ENCODE peak calls at places on chromosomes 4 and X, in six cellular contexts. One of them, this sample, is unnamed.

GRCh38 chrX:130179579-130180215 is 7.9 kb downstream of the RAB33A start:
- DNase-seq in HT1080: no peak
- DNase-seq in WTC11: no peak
- DNase-seq in NCI-H1694: no peak
- DNase-seq in GM23248: peak; percentile 25
- DNase-seq in NCI-H510A: no peak
- DNase-seq in this sample: no peak

GRCh38 chr4:138935-139334 is 14.6 kb downstream of the ZNF718 start:
- DNase-seq in HT1080: no peak
- DNase-seq in NCI-H1694: no peak
- DNase-seq in GM23248: no peak
- DNase-seq in NCI-H510A: no peak
- DNase-seq in WTC11: no peak
- DNase-seq in this sample: no peak

GRCh38 chr4:108466936-108467902 is 153.2 kb upstream of the RPL34 start:
- DNase-seq in NCI-H510A: peak; percentile 49
- DNase-seq in HT1080: peak; percentile 94
- DNase-seq in GM23248: peak; percentile 71
- DNase-seq in WTC11: no peak
- DNase-seq in NCI-H1694: no peak
- DNase-seq in this sample: no peak

GRCh38 chr4:19835429-19835828 is 416.3 kb upstream of the SLIT2 start:
- DNase-seq in NCI-H510A: no peak
- DNase-seq in WTC11: no peak
- DNase-seq in GM23248: no peak
- DNase-seq in NCI-H1694: no peak
- DNase-seq in HT1080: no peak
- DNase-seq in this sample: no peak

GRCh38 chrX:77564824-77565223 is 117.6 kb downstream of the FGF16 start:
- DNase-seq in NCI-H510A: no peak
- DNase-seq in GM23248: peak; percentile 1
- DNase-seq in HT1080: peak; percentile 4
- DNase-seq in NCI-H1694: no peak
- DNase-seq in WTC11: no peak
- DNase-seq in this sample: no peak

GRCh38 chr4:129839687-129840086 is 743.7 kb downstream of the C4orf33 start:
- DNase-seq in HT1080: peak; percentile 13
- DNase-seq in GM23248: no peak
- DNase-seq in NCI-H510A: no peak
- DNase-seq in WTC11: no peak
- DNase-seq in NCI-H1694: no peak
- DNase-seq in this sample: no peak

GRCh38 chr4:158521490-158522111 is at the start of gene RXFP1:
- DNase-seq in NCI-H510A: no peak
- DNase-seq in GM23248: peak; percentile 25
- DNase-seq in HT1080: no peak
- DNase-seq in WTC11: no peak
- DNase-seq in NCI-H1694: no peak
- DNase-seq in this sample: no peak

GRCh38 chrX:39703307-39703706 is 394.5 kb downstream of the BCOR start:
- DNase-seq in HT1080: no peak
- DNase-seq in NCI-H1694: no peak
- DNase-seq in NCI-H510A: no peak
- DNase-seq in WTC11: no peak
- DNase-seq in GM23248: no peak
- DNase-seq in this sample: no peak

GRCh38 chr4:3461515-3462291 is 1.4 kb upstream of the DOK7 start:
- DNase-seq in NCI-H1694: peak; percentile 51
- DNase-seq in WTC11: no peak
- DNase-seq in NCI-H510A: no peak
- DNase-seq in HT1080: peak; percentile 41
- DNase-seq in GM23248: no peak
- DNase-seq in this sample: peak; percentile 4

GRCh38 chrX:331145-331771 is 12.7 kb upstream of the GTPBP6 start:
- DNase-seq in HT1080: no peak
- DNase-seq in NCI-H1694: no peak
- DNase-seq in WTC11: peak; percentile 29
- DNase-seq in GM23248: peak; percentile 78
- DNase-seq in NCI-H510A: no peak
- DNase-seq in this sample: no peak

GRCh38 chrX:141642979-141643378 is 53.5 kb downstream of the SPANXA2 start:
- DNase-seq in NCI-H1694: no peak
- DNase-seq in GM23248: no peak
- DNase-seq in HT1080: no peak
- DNase-seq in WTC11: no peak
- DNase-seq in NCI-H510A: no peak
- DNase-seq in this sample: no peak

GRCh38 chr4:41050840-41051775 is 163.2 kb downstream of the APBB2 start:
- DNase-seq in HT1080: no peak
- DNase-seq in GM23248: peak; percentile 4
- DNase-seq in NCI-H1694: no peak
- DNase-seq in WTC11: no peak
- DNase-seq in NCI-H510A: no peak
- DNase-seq in this sample: no peak

GRCh38 chrX:106730385-106730784 is 3.9 kb downstream of the RNF128 start:
- DNase-seq in NCI-H510A: peak; percentile 1
- DNase-seq in WTC11: no peak
- DNase-seq in GM23248: no peak
- DNase-seq in NCI-H1694: no peak
- DNase-seq in HT1080: no peak
- DNase-seq in this sample: no peak

GRCh38 chr4:57053508-57053907 is 56.7 kb downstream of the IGFBP7 start:
- DNase-seq in GM23248: peak; percentile 62
- DNase-seq in NCI-H1694: no peak
- DNase-seq in HT1080: peak; percentile 24
- DNase-seq in NCI-H510A: no peak
- DNase-seq in WTC11: no peak
- DNase-seq in this sample: no peak

GRCh38 chr4:128913228-128913627 is 103.7 kb downstream of the JADE1 start:
- DNase-seq in GM23248: no peak
- DNase-seq in NCI-H1694: no peak
- DNase-seq in WTC11: no peak
- DNase-seq in HT1080: no peak
- DNase-seq in NCI-H510A: no peak
- DNase-seq in this sample: no peak

GRCh38 chrX:65406532-65406931 is 128.1 kb downstream of the LAS1L start:
- DNase-seq in NCI-H510A: no peak
- DNase-seq in NCI-H1694: no peak
- DNase-seq in GM23248: peak; percentile 24
- DNase-seq in HT1080: no peak
- DNase-seq in WTC11: peak; percentile 29
- DNase-seq in this sample: no peak

GRCh38 chr4:10577018-10577417 is 107.5 kb downstream of the CLNK start:
- DNase-seq in NCI-H1694: no peak
- DNase-seq in HT1080: no peak
- DNase-seq in NCI-H510A: no peak
- DNase-seq in GM23248: no peak
- DNase-seq in WTC11: no peak
- DNase-seq in this sample: no peak

GRCh38 chr4:154329939-154330338 is 161.7 kb downstream of the DCHS2 start:
- DNase-seq in GM23248: peak; percentile 92
- DNase-seq in WTC11: no peak
- DNase-seq in NCI-H1694: no peak
- DNase-seq in HT1080: peak; percentile 12
- DNase-seq in NCI-H510A: no peak
- DNase-seq in this sample: no peak

GRCh38 chr4:105147226-105148151 is 813 bp downstream of the TET2 start:
- DNase-seq in HT1080: peak; percentile 50
- DNase-seq in NCI-H510A: no peak
- DNase-seq in WTC11: no peak
- DNase-seq in GM23248: peak; percentile 59
- DNase-seq in NCI-H1694: no peak
- DNase-seq in this sample: no peak

GRCh38 chr4:184347251-184348239 is 126.8 kb downstream of the IRF2 start:
- DNase-seq in GM23248: no peak
- DNase-seq in NCI-H1694: no peak
- DNase-seq in NCI-H510A: peak; percentile 68
- DNase-seq in WTC11: peak; percentile 59
- DNase-seq in HT1080: peak; percentile 43
- DNase-seq in this sample: no peak

GRCh38 chr4:143085224-143085623 is 99.5 kb upstream of the USP38 start:
- DNase-seq in WTC11: no peak
- DNase-seq in NCI-H1694: no peak
- DNase-seq in NCI-H510A: no peak
- DNase-seq in HT1080: no peak
- DNase-seq in GM23248: peak; percentile 59
- DNase-seq in this sample: peak; percentile 8

GRCh38 chr4:119010909-119011606 is 122.4 kb downstream of the SYNPO2 start:
- DNase-seq in NCI-H510A: no peak
- DNase-seq in HT1080: no peak
- DNase-seq in GM23248: no peak
- DNase-seq in WTC11: no peak
- DNase-seq in NCI-H1694: no peak
- DNase-seq in this sample: no peak

GRCh38 chrX:149455934-149456333 is 49.2 kb downstream of the IDS start:
- DNase-seq in GM23248: no peak
- DNase-seq in NCI-H510A: no peak
- DNase-seq in NCI-H1694: no peak
- DNase-seq in HT1080: no peak
- DNase-seq in WTC11: no peak
- DNase-seq in this sample: no peak

GRCh38 chr4:150888625-150889024 is 126.5 kb downstream of the LRBA start:
- DNase-seq in GM23248: no peak
- DNase-seq in NCI-H510A: no peak
- DNase-seq in HT1080: no peak
- DNase-seq in WTC11: no peak
- DNase-seq in NCI-H1694: no peak
- DNase-seq in this sample: no peak

GRCh38 chr4:68167166-68167565 is 37.5 kb upstream of the TMPRSS11F start:
- DNase-seq in NCI-H1694: no peak
- DNase-seq in GM23248: no peak
- DNase-seq in WTC11: no peak
- DNase-seq in NCI-H510A: no peak
- DNase-seq in HT1080: no peak
- DNase-seq in this sample: no peak

GRCh38 chrX:56978172-56978571 is 17.2 kb downstream of the SPIN3 start:
- DNase-seq in NCI-H510A: no peak
- DNase-seq in WTC11: peak; percentile 25
- DNase-seq in NCI-H1694: peak; percentile 7
- DNase-seq in GM23248: peak; percentile 51
- DNase-seq in HT1080: peak; percentile 45
- DNase-seq in this sample: peak; percentile 2

GRCh38 chr4:25900310-25900709 is 13.7 kb upstream of the SMIM20 start:
- DNase-seq in WTC11: no peak
- DNase-seq in HT1080: peak; percentile 18
- DNase-seq in NCI-H1694: no peak
- DNase-seq in GM23248: peak; percentile 61
- DNase-seq in NCI-H510A: no peak
- DNase-seq in this sample: no peak

This sample was measured in NCI-H446.